ENCODE peak calls at places on chromosomes 4 and X, in seven cellular contexts. M is MM.1S, J is astrocyte, X is IMR-90, R is neural progenitor cell, T is colonic mucosa, O is GM23248. Q is an unnamed sample.

GRCh38 chrX:153969904-153970397 is 1.7 kb downstream of the HCFC1 start:
- DNase-seq in J (peak; percentile 18), R (no peak), M (no peak), X (peak; percentile 23), O (peak; percentile 52), T (no peak), Q (no peak)

GRCh38 chrX:81195712-81196111 is 6.0 kb downstream of the HMGN5 start:
- DNase-seq in O (peak; percentile 65), M (peak; percentile 72), J (peak; percentile 5), R (peak; percentile 60), T (peak; percentile 68), X (peak; percentile 52), Q (peak; percentile 86)

GRCh38 chr4:1982124-1983052 is 26.4 kb downstream of the NELFA start:
- DNase-seq in J (no peak), T (peak; percentile 55), X (no peak), M (no peak), R (no peak), O (peak; percentile 15), Q (no peak)

GRCh38 chrX:39174761-39175417 is 373.6 kb downstream of the MID1IP1 start:
- DNase-seq in J (no peak), X (no peak), T (peak; percentile 67), O (peak; percentile 17), R (no peak), M (peak; percentile 41), Q (no peak)

GRCh38 chrX:38105216-38105725 is 98.9 kb downstream of the SYTL5 start:
- DNase-seq in X (no peak), T (no peak), O (no peak), M (no peak), J (no peak), R (no peak), Q (no peak)

GRCh38 chr4:125313497-125313896 is 1.3 kb upstream of the FAT4 start:
- DNase-seq in R (peak; percentile 92), M (peak; percentile 80), X (peak; percentile 94), O (peak; percentile 91), J (peak; percentile 73), T (peak; percentile 48), Q (peak; percentile 94)

GRCh38 chr4:17854076-17854475 is 43.3 kb downstream of the NCAPG start:
- DNase-seq in O (no peak), R (no peak), T (no peak), M (no peak), J (no peak), X (no peak), Q (no peak)

GRCh38 chrX:33339219-33339618 is 127.9 kb upstream of the DMD start:
- DNase-seq in M (no peak), R (peak; percentile 8), T (no peak), X (peak; percentile 16), J (no peak), O (no peak), Q (no peak)

GRCh38 chrX:74179936-74180454 is 124.0 kb upstream of the ZCCHC13 start:
- DNase-seq in X (no peak), O (no peak), T (no peak), R (no peak), M (no peak), J (no peak), Q (no peak)

GRCh38 chr4:155005395-155006087 is 202.9 kb upstream of the NPY2R start:
- DNase-seq in R (no peak), J (peak; percentile 60), M (no peak), T (no peak), X (peak; percentile 36), O (peak; percentile 54), Q (no peak)

GRCh38 chrX:24014388-24015018 is 12.5 kb downstream of the KLHL15 start:
- DNase-seq in M (no peak), O (peak; percentile 12), X (peak; percentile 9), J (no peak), T (no peak), R (no peak), Q (no peak)

GRCh38 chr4:21181716-21182115 is 481.5 kb downstream of the PACRGL start:
- DNase-seq in T (no peak), R (no peak), O (no peak), X (no peak), M (no peak), J (peak; percentile 1), Q (no peak)

GRCh38 chr4:177297781-177298391 is 11.8 kb upstream of the NEIL3 start:
- DNase-seq in M (no peak), X (no peak), J (no peak), R (no peak), T (no peak), O (no peak), Q (no peak)

DNA sequence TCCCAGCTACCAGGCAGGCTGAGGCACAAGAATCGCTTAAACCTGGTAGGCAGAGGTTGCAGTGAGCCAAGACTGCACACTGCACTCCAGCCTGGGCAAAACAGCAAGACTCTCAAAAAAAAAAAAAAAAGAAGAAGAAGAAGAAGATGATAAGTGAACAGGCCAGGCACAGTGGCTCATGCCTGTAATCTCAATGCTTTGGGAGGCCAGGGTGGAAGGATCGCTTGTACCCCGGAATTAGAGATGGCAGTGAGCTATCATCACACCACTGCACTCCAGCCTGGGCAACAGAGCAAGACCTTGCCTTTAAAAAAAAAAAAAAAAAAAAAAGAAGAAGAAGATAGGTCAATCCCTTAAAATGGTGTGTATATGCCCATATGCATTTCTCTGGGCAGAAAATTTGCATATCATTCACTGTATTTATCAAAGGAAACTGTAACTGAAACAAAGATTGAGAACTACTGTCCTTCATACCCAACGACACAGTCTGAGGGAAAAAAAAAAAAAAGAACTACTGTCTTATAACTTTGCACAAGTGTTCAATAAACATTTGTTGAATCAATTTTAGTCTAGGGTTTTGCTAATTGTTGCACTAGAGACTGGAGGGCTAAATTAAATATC is 2.3 kb downstream of the RFC1 start:
- DNase-seq in M (peak; percentile 64), X (no peak), R (no peak), T (no peak), J (no peak), O (no peak), Q (peak; percentile 64)
- H3K9ac ChIP-seq in M (peak overlapping the region; percentile 39), X (no peak overlapping the region), R (no peak overlapping the region), T (no peak overlapping the region), J (no peak overlapping the region), O (no peak overlapping the region), Q (peak overlapping the region; percentile 86)

GRCh38 chr4:41752081-41752836 is 3.7 kb upstream of the PHOX2B start:
- DNase-seq in J (no peak), X (no peak), R (no peak), T (no peak), O (no peak), M (no peak), Q (no peak)

GRCh38 chr4:41749650-41750049 is 1.1 kb upstream of the PHOX2B start:
- DNase-seq in J (no peak), R (peak; percentile 45), M (no peak), O (no peak), T (no peak), X (no peak), Q (no peak)

GRCh38 chr4:41751325-41752061 is 3.0 kb upstream of the PHOX2B start:
- DNase-seq in R (peak; percentile 65), T (no peak), M (no peak), O (no peak), X (no peak), J (no peak), Q (no peak)

GRCh38 chr4:41750158-41750623 is 1.7 kb upstream of the PHOX2B start:
- DNase-seq in O (no peak), T (no peak), J (no peak), R (peak; percentile 51), M (no peak), X (no peak), Q (no peak)

DNA sequence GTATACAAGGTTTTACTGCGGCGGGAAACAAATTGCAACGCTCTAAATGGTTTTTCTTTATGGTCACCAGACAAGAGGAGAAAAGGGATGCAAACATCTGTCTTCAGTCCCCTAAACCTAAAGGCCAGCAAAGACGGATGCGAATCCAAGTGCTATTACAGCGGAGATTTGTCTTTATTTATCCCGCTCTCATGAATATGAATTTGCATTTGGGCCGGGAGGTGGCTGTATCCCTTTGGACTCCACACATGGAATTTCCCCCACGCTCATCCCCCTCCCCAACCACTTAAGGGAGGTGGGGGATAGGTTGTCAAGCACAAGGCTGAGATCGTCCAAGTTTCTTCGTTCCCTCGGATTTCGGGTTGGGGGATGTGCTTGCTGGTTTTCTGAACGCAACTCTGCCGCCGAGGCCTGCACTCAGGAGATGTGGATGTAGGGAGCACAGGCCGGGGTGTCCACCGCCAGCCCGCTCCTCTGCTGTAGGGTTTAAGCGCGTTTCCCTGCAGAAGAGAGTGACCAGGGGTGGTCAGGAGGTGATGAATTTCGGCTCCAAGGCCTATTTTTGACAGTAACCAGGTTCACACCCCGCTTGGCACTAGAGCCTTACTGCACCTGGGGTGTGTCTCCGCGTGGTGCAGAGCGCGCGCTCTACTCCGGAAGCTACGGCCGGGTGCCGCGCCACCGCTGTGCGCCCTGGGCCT is 2.2 kb upstream of the PHOX2B start:
- DNase-seq in X (no peak), M (no peak), J (no peak), O (no peak), T (no peak), R (peak; percentile 58), Q (no peak)
- H3K4me3 ChIP-seq in X (no peak overlapping the region), M (no peak overlapping the region), J (no peak overlapping the region), O (no peak overlapping the region), T (no peak overlapping the region), R (peak overlapping the region; percentile 11), Q (no peak overlapping the region)

DNA sequence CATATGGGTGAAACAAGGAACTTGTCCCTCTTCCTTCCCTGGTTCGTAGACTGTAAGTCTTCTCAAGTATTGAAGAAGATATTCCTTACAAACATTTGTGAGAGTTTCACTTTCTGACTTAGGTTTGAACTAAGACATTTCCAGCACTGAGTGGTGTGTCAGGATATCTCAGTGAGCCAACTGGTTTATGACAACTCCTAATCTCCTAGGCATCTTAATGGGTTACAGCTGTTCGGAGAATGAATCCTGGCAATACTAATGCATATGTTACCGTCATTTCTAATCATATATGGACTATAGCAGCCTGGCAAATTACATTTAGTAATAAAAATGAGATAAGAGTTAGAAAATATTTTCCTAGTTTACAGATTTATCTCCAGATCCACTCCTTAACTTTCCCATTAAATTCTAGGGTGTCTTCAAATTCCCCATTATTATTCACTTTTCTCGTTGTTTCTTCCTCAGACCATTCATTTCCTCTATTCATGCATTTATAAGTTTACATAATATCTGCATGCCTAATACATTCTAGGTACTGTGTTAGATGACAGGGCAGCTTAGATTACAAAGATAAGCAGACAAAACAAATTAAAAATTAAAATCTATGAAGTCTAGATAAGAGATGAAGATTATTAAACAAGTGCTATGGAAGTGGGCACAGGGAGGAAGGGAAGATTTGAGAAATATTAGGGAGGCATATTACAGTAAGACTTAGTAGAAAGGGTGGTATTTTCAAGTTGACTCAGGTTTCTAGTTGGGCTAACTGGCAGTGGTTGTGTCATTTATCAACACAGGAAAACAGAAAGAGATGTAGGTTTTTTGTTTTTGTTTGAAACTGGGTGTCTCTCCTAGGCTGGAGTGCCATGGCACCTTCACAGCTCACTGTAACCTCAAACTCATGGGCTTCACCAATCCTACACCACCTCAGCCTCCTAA is 173.9 kb downstream of the WDFY3 start:
- DNase-seq in J (no peak), M (no peak), X (peak; percentile 45), T (no peak), O (peak; percentile 31), R (no peak), Q (no peak)
- H3K9ac ChIP-seq in J (no peak overlapping the region), M (no peak overlapping the region), X (no peak overlapping the region), T (no peak overlapping the region), O (no peak overlapping the region), R (no peak overlapping the region), Q (no peak overlapping the region)

DNA sequence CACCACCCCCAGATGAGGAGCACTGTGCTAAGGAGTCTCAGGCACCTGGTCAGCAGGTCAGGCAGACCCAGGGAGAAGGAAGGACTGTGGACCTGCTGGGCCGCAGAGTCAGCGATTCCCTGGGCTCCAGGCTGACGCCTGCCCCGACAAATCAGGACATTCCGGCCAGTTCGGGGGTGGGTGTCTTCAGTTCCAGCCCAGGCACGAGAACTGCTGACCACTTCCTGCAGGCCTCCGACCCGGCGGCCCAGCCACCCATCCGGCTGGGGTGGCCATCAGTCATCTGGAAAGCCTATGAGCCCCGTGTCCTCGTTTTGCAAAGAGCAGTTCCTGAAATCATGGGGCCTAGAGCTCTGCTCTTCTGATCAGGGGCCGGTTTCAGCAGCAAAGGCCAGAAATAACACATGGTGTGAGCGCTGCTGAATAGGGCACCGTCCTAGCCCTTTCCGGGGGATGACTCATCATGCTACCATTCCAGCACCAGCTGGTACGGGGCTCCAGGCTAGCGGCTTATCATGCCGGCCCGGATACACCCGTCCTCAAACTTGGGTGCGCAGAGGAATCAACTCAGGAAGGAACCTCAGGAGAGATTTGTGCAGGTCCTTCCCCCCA is 7.8 kb upstream of the SH3TC1 start:
- DNase-seq in O (no peak), R (no peak), X (peak; percentile 44), M (peak; percentile 63), J (peak; percentile 63), T (no peak), Q (no peak)
- H3K4me3 ChIP-seq in O (no peak overlapping the region), R (no peak overlapping the region), X (no peak overlapping the region), M (no peak overlapping the region), J (no peak overlapping the region), T (no peak overlapping the region), Q (no peak overlapping the region)